ENCODE peak calls at places on chromosomes 3 and 15, in four cellular contexts. R is IMR-90; P is CD4-positive, CD25-positive, alpha-beta regulatory T cell; A is spleen. H is an unnamed sample.

GRCh38 chr15:63198752-63199250 is 9.4 kb downstream of the RAB8B start:
- DNase-seq in R (peak; percentile 69), A (no peak), P (no peak), H (peak; percentile 82)

GRCh38 chr3:142019794-142020320 is 129.5 kb downstream of the TFDP2 start:
- DNase-seq in P (peak; percentile 30), R (peak; percentile 41), A (no peak), H (no peak)

GRCh38 chr3:148840419-148840818 is 12.8 kb downstream of the CPB1 start:
- DNase-seq in P (no peak), R (no peak), A (no peak), H (no peak)

GRCh38 chr3:113773381-113773780 is 26.5 kb downstream of the ATP6V1A start:
- DNase-seq in R (peak; percentile 91), P (no peak), A (no peak), H (no peak)

GRCh38 chr3:175199961-175200360 is 340.8 kb downstream of the NAALADL2 start:
- DNase-seq in P (no peak), A (no peak), R (peak; percentile 45), H (no peak)

GRCh38 chr3:142888099-142888483 is 792 bp downstream of the PCOLCE2 start:
- DNase-seq in A (peak; percentile 76), R (no peak), P (no peak), H (peak; percentile 64)

GRCh38 chr3:123694377-123695147 is 109.7 kb upstream of the HACD2 start:
- DNase-seq in A (no peak), P (no peak), R (peak; percentile 48), H (no peak)

GRCh38 chr3:129018751-129019150 is 17.6 kb downstream of the EFCC1 start:
- DNase-seq in P (no peak), A (peak; percentile 67), R (no peak), H (no peak)

GRCh38 chr15:63231717-63232116 is 42.3 kb downstream of the RAB8B start:
- DNase-seq in P (peak; percentile 31), R (no peak), A (no peak), H (peak; percentile 59)

GRCh38 chr3:185880600-185880999 is 55.8 kb upstream of the IGF2BP2 start:
- DNase-seq in R (no peak), P (no peak), A (no peak), H (no peak)

GRCh38 chr3:11386413-11387155 is 114.4 kb downstream of the ATG7 start:
- DNase-seq in P (no peak), R (no peak), A (no peak), H (peak; percentile 57)

GRCh38 chr3:183332487-183332886 is 79.4 kb downstream of the B3GNT5 start:
- DNase-seq in R (no peak), A (no peak), P (no peak), H (no peak)

GRCh38 chr3:43796041-43796596 is 105.4 kb downstream of the ABHD5 start:
- DNase-seq in A (no peak), R (no peak), P (no peak), H (no peak)

GRCh38 chr3:8745619-8746370 is 12.2 kb downstream of the CAV3 start:
- DNase-seq in A (no peak), P (no peak), R (no peak), H (no peak)

GRCh38 chr15:47551079-47551478 is 166.2 kb upstream of the SEMA6D start:
- DNase-seq in A (no peak), R (no peak), P (peak; percentile 0), H (peak; percentile 38)

GRCh38 chr3:188680189-188680588 is 491.6 kb upstream of the TPRG1 start:
- DNase-seq in R (peak; percentile 24), A (no peak), P (no peak), H (no peak)

GRCh38 chr3:172228041-172228440 is 188.7 kb downstream of the FNDC3B start:
- DNase-seq in A (no peak), R (no peak), P (no peak), H (no peak)

GRCh38 chr3:172225215-172225707 is 185.9 kb downstream of the FNDC3B start:
- DNase-seq in R (no peak), A (no peak), P (no peak), H (no peak)

GRCh38 chr3:172224560-172225214 is 185.3 kb downstream of the FNDC3B start:
- DNase-seq in P (no peak), A (no peak), R (no peak), H (no peak)

GRCh38 chr3:172229462-172229861 is 190.1 kb downstream of the FNDC3B start:
- DNase-seq in R (no peak), A (no peak), P (no peak), H (no peak)

GRCh38 chr3:172226831-172227230 is 187.5 kb downstream of the FNDC3B start:
- DNase-seq in R (no peak), A (no peak), P (no peak), H (no peak)
- H3K36me3 ChIP-seq in R (peaks cover 17% of the 10 kb centered on the region), A (peaks cover 12% of the 10 kb centered on the region), P (no peaks in the 10 kb centered on the region), H (peaks cover 5% of the 10 kb centered on the region)

GRCh38 chr3:116423365-116423764 is 21.9 kb downstream of the LSAMP start:
- DNase-seq in P (no peak), R (peak; percentile 15), A (no peak), H (no peak)
- H3K27ac ChIP-seq in P (no peak overlapping the region), R (no peak overlapping the region), A (no peak overlapping the region), H (no peak overlapping the region)

DNA sequence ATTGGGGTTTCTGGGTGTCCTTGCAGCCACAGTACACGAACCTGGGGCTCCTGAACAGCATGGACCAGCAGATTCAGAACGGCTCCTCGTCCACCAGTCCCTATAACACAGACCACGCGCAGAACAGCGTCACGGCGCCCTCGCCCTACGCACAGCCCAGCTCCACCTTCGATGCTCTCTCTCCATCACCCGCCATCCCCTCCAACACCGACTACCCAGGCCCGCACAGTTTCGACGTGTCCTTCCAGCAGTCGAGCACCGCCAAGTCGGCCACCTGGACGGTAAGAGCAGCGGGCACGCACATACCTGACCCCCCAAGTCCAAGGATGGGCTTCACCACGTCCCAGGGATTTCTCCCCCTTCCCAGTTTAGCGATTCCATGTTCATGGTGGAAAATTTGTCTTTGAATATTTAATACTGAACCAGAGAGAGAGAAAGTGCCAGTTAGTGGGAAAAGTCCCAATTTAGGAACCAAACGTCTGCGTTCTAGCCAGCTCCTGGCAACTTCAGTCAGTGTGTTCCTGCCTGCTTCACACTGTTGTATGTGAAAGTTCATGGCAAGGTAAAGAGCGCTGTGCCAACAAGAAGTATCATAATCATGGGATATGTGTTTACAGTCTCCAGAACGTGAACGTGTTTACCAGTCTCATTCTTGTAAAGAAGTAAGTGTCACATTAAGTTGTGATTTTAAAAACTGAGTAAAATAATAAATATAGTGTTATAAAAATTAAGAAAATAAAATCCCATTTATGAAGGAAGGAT is 177.2 kb downstream of the TP63 start:
- DNase-seq in P (no peak), A (peak; percentile 67), R (no peak), H (no peak)
- H3K4me1 ChIP-seq in P (no peaks in the 10 kb centered on the region), A (no peaks in the 10 kb centered on the region), R (peaks cover 2% of the 10 kb centered on the region), H (peaks cover 6% of the 10 kb centered on the region)

DNA sequence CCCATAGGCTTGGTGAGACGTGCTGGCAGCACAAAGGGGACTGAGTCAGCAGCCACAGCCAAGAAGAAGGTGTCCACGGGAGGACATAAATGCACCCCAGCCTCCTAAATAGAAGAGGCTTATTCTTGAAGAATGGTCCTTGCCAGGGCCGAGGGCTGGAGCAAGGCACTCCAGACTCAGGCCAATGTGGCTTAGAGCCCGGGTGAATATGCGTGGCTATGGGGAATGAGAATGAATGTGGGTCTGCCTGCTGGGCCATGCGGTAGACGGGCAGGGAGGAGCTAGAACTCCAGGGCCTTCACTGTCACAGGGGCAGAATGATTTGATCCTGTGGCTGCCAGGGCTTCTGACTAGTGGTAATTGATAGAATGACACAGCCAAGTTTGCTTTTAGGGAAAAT is 34.0 kb downstream of the DHX30 start:
- DNase-seq in A (no peak), P (no peak), R (no peak), H (no peak)
- H3K36me3 ChIP-seq in A (peaks cover 100% of the 10 kb centered on the region), P (peaks cover 71% of the 10 kb centered on the region), R (peaks cover 61% of the 10 kb centered on the region), H (peaks cover 26% of the 10 kb centered on the region)

GRCh38 chr15:94070341-94071275 is 160.8 kb upstream of the MCTP2 start:
- DNase-seq in R (no peak), P (no peak), A (no peak), H (no peak)
- H3K27ac ChIP-seq in R (no peak overlapping the region), P (no peak overlapping the region), A (no peak overlapping the region), H (no peak overlapping the region)

DNA sequence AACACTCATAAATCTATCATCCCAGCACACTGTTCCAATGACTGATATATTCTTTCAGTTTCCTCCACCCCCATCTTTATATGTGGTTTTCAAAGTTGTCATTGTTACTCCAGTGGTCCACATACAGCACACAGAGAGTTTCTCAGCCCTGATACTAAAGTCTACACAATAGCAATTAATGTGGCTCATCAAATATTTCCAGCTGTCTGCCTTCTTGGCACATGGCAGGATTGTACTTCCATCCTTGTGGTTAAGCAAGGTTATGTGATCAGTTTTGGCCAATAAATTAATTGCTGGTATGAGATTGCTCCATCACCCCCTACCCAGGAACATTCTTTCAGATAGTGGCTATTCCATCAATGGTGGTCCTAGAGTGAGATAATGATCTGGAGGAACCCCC is 221.8 kb downstream of the PDCD6IP start:
- DNase-seq in R (no peak), A (no peak), P (no peak), H (no peak)
- H3K4me1 ChIP-seq in R (peaks cover 4% of the 10 kb centered on the region), A (no peaks in the 10 kb centered on the region), P (no peaks in the 10 kb centered on the region), H (no peaks in the 10 kb centered on the region)

GRCh38 chr3:81530180-81530939 is 231.1 kb downstream of the GBE1 start:
- DNase-seq in A (no peak), R (no peak), P (no peak), H (no peak)
- H3K36me3 ChIP-seq in A (peaks cover 60% of the 10 kb centered on the region), R (peaks cover 12% of the 10 kb centered on the region), P (peaks cover 3% of the 10 kb centered on the region), H (peaks cover 5% of the 10 kb centered on the region)

GRCh38 chr15:55289573-55290360 is at the start of gene RAB27A:
- DNase-seq in R (peak; percentile 16), P (peak; percentile 74), A (peak; percentile 94), H (peak; percentile 89)
- H3K27ac ChIP-seq in R (peak within 1 kb of the TSS; percentile 87), P (peak within 1 kb of the TSS; percentile 95), A (peak within 1 kb of the TSS; percentile 98), H (peak within 1 kb of the TSS; percentile 87)

GRCh38 chr15:96756656-96757055 is 426.2 kb downstream of the NR2F2 start:
- DNase-seq in A (no peak), R (no peak), P (no peak), H (no peak)
- H3K4me1 ChIP-seq in A (no peaks in the 10 kb centered on the region), R (no peaks in the 10 kb centered on the region), P (no peaks in the 10 kb centered on the region), H (no peaks in the 10 kb centered on the region)

GRCh38 chr15:72249138-72249825 is 18.3 kb upstream of the PKM start:
- DNase-seq in A (no peak), R (no peak), P (no peak), H (no peak)
- H3K36me3 ChIP-seq in A (peaks cover 98% of the 10 kb centered on the region), R (peaks cover 32% of the 10 kb centered on the region), P (peaks cover 56% of the 10 kb centered on the region), H (peaks cover 50% of the 10 kb centered on the region)

H was measured in cardiac muscle cell.